ENCODE peak calls at places on chromosomes 2 and 18, in seven cellular contexts. Y is SK-N-MC, B is IMR-90, O is mesendoderm, W is GM23248, H is neural progenitor cell, M is mammary epithelial cell. T is an unnamed sample.

GRCh38 chr2:158192515-158193234 is 91.0 kb downstream of the UPP2 start:
- DNase-seq in Y (no peak), B (no peak), O (no peak), W (no peak), H (no peak), M (no peak), T (no peak)

GRCh38 chr18:49972535-49972934 is 159.2 kb upstream of the ACAA2 start:
- DNase-seq in Y (no peak), B (no peak), O (no peak), W (no peak), H (no peak), M (no peak), T (no peak)

GRCh38 chr2:224646242-224646846 is 61.2 kb upstream of the CUL3 start:
- DNase-seq in Y (no peak), B (peak), O (peak), W (peak), H (peak), M (no peak), T (peak)

GRCh38 chr18:7822435-7823425 is 255.6 kb downstream of the PTPRM start:
- DNase-seq in Y (no peak), B (no peak), O (no peak), W (no peak), H (peak), M (no peak), T (no peak)

GRCh38 chr18:12639990-12640880 is 17.7 kb downstream of the SPIRE1 start:
- DNase-seq in Y (no peak), B (peak), O (peak), W (peak), H (no peak), M (peak), T (peak)

GRCh38 chr18:55738483-55739114 is 150.6 kb upstream of the TCF4 start:
- DNase-seq in Y (no peak), B (no peak), O (no peak), W (no peak), H (no peak), M (no peak), T (no peak)

GRCh38 chr18:50283469-50284209 is 2.3 kb upstream of the MBD1 start:
- DNase-seq in Y (no peak), B (no peak), O (no peak), W (no peak), H (no peak), M (no peak), T (no peak)

GRCh38 chr2:73971722-73972121 is 13.0 kb upstream of the TET3 start:
- DNase-seq in Y (no peak), B (no peak), O (no peak), W (no peak), H (no peak), M (no peak), T (no peak)

GRCh38 chr2:168935810-168936581 is 34.9 kb downstream of the G6PC2 start:
- DNase-seq in Y (no peak), B (peak), O (peak), W (peak), H (no peak), M (peak), T (peak)

GRCh38 chr2:239608723-239609122 is 207.9 kb upstream of the HDAC4 start:
- DNase-seq in Y (no peak), B (no peak), O (no peak), W (no peak), H (no peak), M (no peak), T (no peak)

GRCh38 chr2:14621114-14621513 is 11.4 kb upstream of the LRATD1 start:
- DNase-seq in Y (no peak), B (no peak), O (no peak), W (no peak), H (no peak), M (peak), T (no peak)

GRCh38 chr18:55206941-55207340 is 247.7 kb upstream of the CCDC68 start:
- DNase-seq in Y (no peak), B (peak), O (no peak), W (peak), H (no peak), M (peak), T (no peak)

GRCh38 chr2:70779911-70780580 is 10.4 kb downstream of the FIGLA start:
- DNase-seq in Y (no peak), B (no peak), O (no peak), W (peak), H (no peak), M (peak), T (peak)

GRCh38 chr18:40897884-40898283 is 1057.2 kb upstream of the PIK3C3 start:
- DNase-seq in Y (no peak), B (no peak), O (no peak), W (no peak), H (no peak), M (no peak), T (no peak)

GRCh38 chr2:173962036-173962435 is 3.1 kb downstream of the SP3 start:
- DNase-seq in Y (no peak), B (peak), O (no peak), W (peak), H (no peak), M (no peak), T (peak)

GRCh38 chr18:28529644-28530043 is 352.7 kb upstream of the CDH2 start:
- DNase-seq in Y (no peak), B (no peak), O (no peak), W (no peak), H (no peak), M (no peak), T (no peak)

GRCh38 chr2:43157506-43158232 is 68.7 kb downstream of the ZFP36L2 start:
- DNase-seq in Y (no peak), B (no peak), O (no peak), W (peak), H (no peak), M (peak), T (no peak)

GRCh38 chr18:26418225-26418624 is 130.1 kb downstream of the KCTD1 start:
- DNase-seq in Y (no peak), B (no peak), O (no peak), W (no peak), H (no peak), M (no peak), T (no peak)

GRCh38 chr2:176109226-176109954 is 2.3 kb downstream of the HOXD11 start:
- DNase-seq in Y (no peak), B (no peak), O (no peak), W (peak), H (no peak), M (no peak), T (no peak)

GRCh38 chr2:176490061-176490861 is 221.0 kb downstream of the MTX2 start:
- DNase-seq in Y (no peak), B (no peak), O (peak), W (no peak), H (peak), M (no peak), T (peak)

GRCh38 chr2:126658910-126659613 is 3.1 kb downstream of the GYPC start:
- DNase-seq in Y (no peak), B (peak), O (peak), W (peak), H (no peak), M (no peak), T (peak)
- H3K9ac ChIP-seq in Y (no peak), B (no peak), O (no peak), W (peak), H (no peak), M (no peak), T (peak)

DNA sequence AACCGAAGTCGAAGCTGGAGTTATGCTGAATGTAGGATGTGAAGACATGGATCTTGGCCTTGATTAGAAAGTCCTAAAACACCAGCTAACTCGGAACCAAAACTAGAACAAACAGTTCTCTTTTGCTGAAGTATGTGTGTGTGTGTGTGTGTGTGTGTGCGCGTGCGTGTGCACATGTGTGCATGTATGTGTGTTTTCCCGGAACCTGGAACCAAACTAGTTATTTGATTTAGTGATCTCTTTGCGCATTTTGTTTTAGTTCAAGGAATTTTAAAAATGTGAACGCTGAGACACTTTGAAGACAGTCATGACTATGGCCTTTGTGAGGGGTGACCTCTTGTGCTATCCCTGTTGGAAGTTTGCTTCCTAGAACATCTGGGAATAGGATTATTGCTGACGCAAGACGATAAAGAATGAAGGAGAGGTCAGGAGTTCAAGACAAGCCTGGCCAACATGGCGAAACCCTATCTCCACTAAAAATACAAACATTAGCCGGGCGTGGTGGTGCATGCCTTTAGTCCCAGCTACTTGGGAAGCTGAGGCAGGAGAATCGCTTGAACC is 23.8 kb downstream of the FHL2 start:
- DNase-seq in Y (no peak), B (peak), O (no peak), W (no peak), H (no peak), M (no peak), T (peak)
- H3K9ac ChIP-seq in Y (no peak), B (peak), O (no peak), W (no peak), H (no peak), M (peak), T (peak)

GRCh38 chr2:11833601-11834000 is 87.2 kb downstream of the LPIN1 start:
- DNase-seq in Y (peak), B (peak), O (no peak), W (peak), H (no peak), M (no peak), T (peak)

GRCh38 chr2:11836647-11837219 is 90.3 kb downstream of the LPIN1 start:
- DNase-seq in Y (no peak), B (no peak), O (no peak), W (no peak), H (no peak), M (no peak), T (no peak)

GRCh38 chr2:11832531-11832930 is 86.1 kb downstream of the LPIN1 start:
- DNase-seq in Y (no peak), B (no peak), O (no peak), W (no peak), H (no peak), M (no peak), T (no peak)

GRCh38 chr2:11837875-11838734 is 91.7 kb downstream of the LPIN1 start:
- DNase-seq in Y (no peak), B (no peak), O (no peak), W (no peak), H (no peak), M (no peak), T (no peak)

GRCh38 chr2:11835403-11835802 is 89.0 kb downstream of the LPIN1 start:
- DNase-seq in Y (no peak), B (no peak), O (peak), W (peak), H (no peak), M (no peak), T (no peak)
- H3K9ac ChIP-seq in Y (no peak), B (no peak), O (no peak), W (no peak), H (no peak), M (no peak), T (no peak)

GRCh38 chr2:75645643-75646042 is 940 bp upstream of the MRPL19 start:
- DNase-seq in Y (no peak), B (no peak), O (no peak), W (no peak), H (no peak), M (no peak), T (no peak)

GRCh38 chr2:75646090-75646582 is 447 bp upstream of the MRPL19 start:
- DNase-seq in Y (no peak), B (no peak), O (no peak), W (no peak), H (no peak), M (no peak), T (no peak)

GRCh38 chr2:75646583-75647425 is at the start of gene MRPL19:
- DNase-seq in Y (peak), B (peak), O (peak), W (peak), H (peak), M (peak), T (peak)

GRCh38 chr2:75643980-75644379 is 2.6 kb upstream of the MRPL19 start:
- DNase-seq in Y (no peak), B (no peak), O (no peak), W (no peak), H (no peak), M (no peak), T (no peak)

GRCh38 chr2:75647771-75648170 is 1.2 kb downstream of the MRPL19 start:
- DNase-seq in Y (no peak), B (no peak), O (no peak), W (peak), H (no peak), M (no peak), T (no peak)
- H3K9ac ChIP-seq in Y (peak), B (no peak), O (no peak), W (peak), H (peak), M (peak), T (no peak)

GRCh38 chr2:3503483-3503882 is 15.8 kb downstream of the ADI1 start:
- DNase-seq in Y (no peak), B (no peak), O (no peak), W (no peak), H (no peak), M (no peak), T (no peak)
- H3K9ac ChIP-seq in Y (no peak), B (no peak), O (no peak), W (no peak), H (no peak), M (no peak), T (no peak)

GRCh38 chr2:40367032-40367431 is 84.9 kb downstream of the SLC8A1 start:
- DNase-seq in Y (no peak), B (no peak), O (no peak), W (no peak), H (no peak), M (no peak), T (no peak)

GRCh38 chr2:40367652-40368051 is 84.2 kb downstream of the SLC8A1 start:
- DNase-seq in Y (no peak), B (peak), O (no peak), W (peak), H (no peak), M (peak), T (peak)

GRCh38 chr2:40361478-40361877 is 90.4 kb downstream of the SLC8A1 start:
- DNase-seq in Y (no peak), B (no peak), O (no peak), W (no peak), H (no peak), M (no peak), T (no peak)

GRCh38 chr2:40363631-40364030 is 88.3 kb downstream of the SLC8A1 start:
- DNase-seq in Y (no peak), B (peak), O (no peak), W (peak), H (no peak), M (no peak), T (peak)

DNA sequence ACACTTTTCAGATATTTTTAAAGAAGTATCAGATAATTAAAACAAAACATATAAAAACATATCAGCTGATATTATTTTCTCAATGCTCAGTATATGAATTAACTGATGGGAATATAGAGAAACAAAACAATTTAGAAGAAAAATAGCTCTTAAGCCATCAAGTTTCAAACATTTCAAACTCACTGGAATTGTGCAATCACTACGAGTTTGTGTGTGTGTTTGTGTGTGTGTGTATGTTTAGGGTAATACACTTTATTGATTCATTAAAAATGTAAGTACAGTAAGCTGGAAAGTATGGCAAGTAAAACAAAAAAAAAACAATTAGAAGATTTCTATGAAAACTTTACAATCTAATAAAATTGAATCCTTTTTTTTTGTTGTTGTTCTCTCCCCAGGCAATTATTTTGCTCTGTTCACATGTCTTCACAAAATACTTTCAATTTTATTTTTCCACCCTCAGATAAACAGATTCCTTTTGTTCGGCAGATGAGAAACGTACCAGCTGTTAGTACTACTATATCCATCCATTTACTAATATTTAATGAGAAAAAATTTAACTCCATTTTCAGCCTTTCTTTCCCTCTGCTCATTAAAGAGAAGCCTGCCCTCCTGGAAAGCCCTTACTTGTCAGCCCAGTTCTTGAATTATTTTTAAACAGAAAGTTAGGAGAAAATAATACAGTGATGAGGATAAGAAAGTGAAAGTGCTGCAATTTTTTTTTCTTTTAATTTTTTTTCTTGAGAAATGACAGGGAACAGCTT is 87.6 kb downstream of the SLC8A1 start:
- DNase-seq in Y (no peak), B (peak), O (no peak), W (peak), H (no peak), M (no peak), T (peak)
- H3K9ac ChIP-seq in Y (peak), B (peak), O (no peak), W (peak), H (no peak), M (no peak), T (peak)

DNA sequence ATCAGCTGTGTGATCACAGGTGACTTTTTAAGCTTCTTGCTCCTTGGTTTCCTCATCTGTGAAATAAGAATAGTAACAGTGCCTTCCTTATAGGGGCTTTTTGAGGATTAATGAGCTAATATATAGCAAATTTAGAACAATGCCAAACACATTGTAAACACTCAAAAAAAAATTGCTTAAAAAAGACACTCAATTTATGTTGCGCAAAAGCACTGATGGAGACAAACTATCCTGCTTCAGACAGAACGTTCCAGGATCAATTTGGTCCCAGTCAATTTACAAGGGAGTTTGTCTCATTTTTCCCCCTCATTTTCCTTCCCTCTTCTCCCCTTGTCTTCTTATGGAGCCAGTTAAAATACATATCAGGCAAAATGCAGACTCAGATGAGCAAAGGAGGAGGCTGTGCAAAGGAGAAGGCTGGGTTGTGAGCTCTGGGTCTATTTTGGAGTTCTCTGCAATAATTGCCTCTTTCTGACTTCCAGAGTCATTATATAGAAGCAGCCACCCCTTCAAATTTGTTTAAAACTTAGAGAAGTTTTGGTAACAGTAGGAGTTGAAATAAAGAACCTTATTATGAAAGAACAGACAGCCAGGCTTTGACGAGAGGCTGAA is 83.7 kb downstream of the SOCS6 start:
- DNase-seq in Y (no peak), B (no peak), O (no peak), W (peak), H (no peak), M (no peak), T (no peak)
- H3K9ac ChIP-seq in Y (no peak), B (peak), O (no peak), W (peak), H (no peak), M (peak), T (no peak)

T was measured in fibroblast of lung.